ENCODE peak calls at places on chromosomes 5 and 9, in eight cellular contexts. I, F, O, S, Z, K, Y and D are unnamed samples.

GRCh38 chr9:127361561-127361960 is 35.4 kb upstream of the SLC2A8 start:
- DNase-seq in O (no peak), Z (peak), K (no peak), I (no peak), Y (no peak), S (peak), F (no peak), D (no peak)

GRCh38 chr5:1831677-1832313 is 30.6 kb downstream of the NDUFS6 start:
- DNase-seq in I (no peak), Z (no peak), K (no peak), Y (no peak), F (no peak), S (no peak), O (no peak), D (no peak)

GRCh38 chr9:89845321-89845720 is 240.5 kb downstream of the GADD45G start:
- DNase-seq in F (no peak), I (no peak), Z (no peak), O (no peak), Y (no peak), S (no peak), K (no peak), D (no peak)

GRCh38 chr5:82164957-82165698 is 113.0 kb downstream of the RPS23 start:
- DNase-seq in Y (no peak), F (peak), K (peak), I (peak), S (no peak), O (peak), Z (peak), D (no peak)

GRCh38 chr5:146366904-146367303 is 28.3 kb downstream of the POU4F3 start:
- DNase-seq in F (no peak), I (no peak), Y (no peak), Z (no peak), S (no peak), K (no peak), O (no peak), D (no peak)

GRCh38 chr5:172160506-172160905 is 27.5 kb downstream of the STK10 start:
- DNase-seq in F (no peak), K (no peak), O (no peak), I (no peak), Y (no peak), S (no peak), Z (no peak), D (no peak)

GRCh38 chr5:58114324-58114723 is 345.6 kb downstream of the PLK2 start:
- DNase-seq in F (peak), O (no peak), K (no peak), I (no peak), S (no peak), Z (peak), Y (no peak), D (no peak)

GRCh38 chr5:72244862-72245371 is 75.1 kb downstream of the MRPS27 start:
- DNase-seq in O (peak), F (peak), K (peak), S (peak), I (peak), Y (peak), Z (peak), D (peak)

GRCh38 chr9:135986605-135987004 is 25.4 kb upstream of the UBAC1 start:
- DNase-seq in F (no peak), Y (no peak), I (no peak), Z (no peak), K (no peak), O (no peak), S (no peak), D (no peak)

GRCh38 chr5:175141421-175141820 is 302.6 kb downstream of the DRD1 start:
- DNase-seq in Y (no peak), Z (no peak), K (no peak), I (no peak), S (no peak), O (no peak), F (no peak), D (no peak)

GRCh38 chr9:132989014-132989310 is 10.5 kb downstream of the GFI1B start:
- DNase-seq in S (no peak), Y (no peak), I (no peak), O (no peak), K (no peak), F (no peak), Z (no peak), D (no peak)

GRCh38 chr5:134027203-134027582 is 22.4 kb upstream of the VDAC1 start:
- DNase-seq in F (no peak), Z (no peak), O (no peak), S (no peak), K (no peak), I (no peak), Y (no peak), D (no peak)

GRCh38 chr9:136848393-136849037 is 694 bp upstream of the PHPT1 start:
- DNase-seq in Y (peak), K (no peak), F (no peak), O (no peak), Z (peak), S (peak), I (peak), D (peak)

GRCh38 chr5:149550608-149551226 is 522 bp downstream of the CSNK1A1 start:
- DNase-seq in Z (no peak), S (peak), F (no peak), O (peak), I (peak), Y (peak), K (no peak), D (peak)